ENCODE peak calls at places on chromosomes 12 and 14, in nine cellular contexts. L, H, I, V, R, Y, J, C and F are unnamed samples.

GRCh38 chr14:50036211-50036610 is 80.2 kb downstream of the VCPKMT start:
- DNase-seq in V (no peak), H (no peak), C (no peak), L (no peak), Y (no peak), R (no peak), I (no peak), J (no peak), F (no peak)

GRCh38 chr12:62604373-62604772 is 137.7 kb downstream of the MON2 start:
- DNase-seq in I (no peak), J (no peak), Y (no peak), R (peak; percentile 12), H (no peak), L (no peak), C (no peak), V (no peak), F (no peak)

GRCh38 chr12:130222519-130223255 is 60.4 kb downstream of the FZD10 start:
- DNase-seq in I (no peak), Y (no peak), R (no peak), C (peak; percentile 67), H (no peak), V (no peak), L (no peak), J (no peak), F (peak; percentile 78)

GRCh38 chr12:112992541-112993398 is 14.5 kb downstream of the OAS2 start:
- DNase-seq in J (peak; percentile 67), C (peak; percentile 84), H (no peak), R (peak; percentile 60), I (peak; percentile 26), V (peak; percentile 67), Y (peak; percentile 69), L (peak; percentile 59), F (peak; percentile 72)

GRCh38 chr14:63203618-63204406 is 431 bp upstream of the RHOJ start:
- DNase-seq in J (peak; percentile 86), Y (peak; percentile 85), L (peak; percentile 90), I (no peak), C (peak; percentile 57), V (peak; percentile 57), R (peak; percentile 99), H (peak; percentile 69), F (peak; percentile 92)

GRCh38 chr12:122355702-122356101 is 66.8 kb downstream of the CLIP1 start:
- DNase-seq in L (no peak), I (no peak), C (no peak), V (no peak), J (no peak), H (no peak), R (no peak), Y (no peak), F (no peak)

GRCh38 chr12:6961695-6962284 is 8.7 kb downstream of the PHB2 start:
- DNase-seq in I (no peak), J (peak; percentile 88), Y (peak; percentile 78), H (no peak), C (peak; percentile 91), L (peak; percentile 89), R (peak; percentile 63), V (peak; percentile 72), F (peak; percentile 97)

GRCh38 chr12:54572881-54573280 is 15.6 kb downstream of the PPP1R1A start:
- DNase-seq in R (no peak), I (no peak), V (no peak), J (no peak), C (peak; percentile 78), L (no peak), Y (no peak), H (no peak), F (peak; percentile 79)

GRCh38 chr12:53499261-53500118 is at the start of gene MAP3K12:
- DNase-seq in C (peak; percentile 86), L (peak; percentile 76), Y (peak; percentile 51), V (peak; percentile 72), H (no peak), I (no peak), J (peak; percentile 90), R (peak; percentile 77), F (peak; percentile 77)

GRCh38 chr12:57106021-57106708 is 5.0 kb downstream of the STAT6 start:
- DNase-seq in Y (no peak), J (peak; percentile 61), H (no peak), I (no peak), L (no peak), V (no peak), R (no peak), C (no peak), F (no peak)

GRCh38 chr14:67486890-67487289 is 1.6 kb downstream of the TMEM229B start:
- DNase-seq in L (no peak), J (peak; percentile 71), Y (no peak), R (no peak), H (no peak), I (no peak), C (no peak), V (no peak), F (no peak)

GRCh38 chr12:27782481-27782880 is 2.4 kb upstream of the MANSC4 start:
- DNase-seq in L (no peak), I (no peak), H (no peak), C (no peak), J (no peak), Y (no peak), V (no peak), R (no peak), F (peak; percentile 78)

GRCh38 chr12:27779837-27780611 is at the start of the genes KLHL42 and MANSC4:
- DNase-seq in I (peak; percentile 27), J (peak; percentile 91), C (peak; percentile 89), Y (peak; percentile 80), H (no peak), L (peak; percentile 85), R (peak; percentile 75), V (peak; percentile 71), F (peak; percentile 87)

GRCh38 chr12:27779416-27779815 is 617 bp upstream of the KLHL42 start:
- DNase-seq in R (peak; percentile 30), Y (no peak), V (peak; percentile 8), C (peak; percentile 41), L (peak; percentile 25), I (no peak), H (no peak), J (peak; percentile 58), F (peak; percentile 43)

GRCh38 chr12:27780612-27781408 is 774 bp upstream of the MANSC4 start:
- DNase-seq in C (peak; percentile 60), L (peak; percentile 13), R (peak; percentile 68), J (peak; percentile 57), H (no peak), Y (peak; percentile 59), V (peak; percentile 53), I (no peak), F (peak; percentile 66)

GRCh38 chr12:27781680-27782079 is 1.6 kb upstream of the MANSC4 start:
- DNase-seq in C (peak; percentile 23), R (peak; percentile 73), Y (no peak), H (no peak), L (no peak), J (no peak), V (no peak), I (no peak), F (peak; percentile 69)
- H3K4me3 ChIP-seq in C (peak overlapping the region; percentile 80), R (peak overlapping the region; percentile 82), Y (peak overlapping the region; percentile 69), H (peak overlapping the region; percentile 6), L (no peak overlapping the region), J (peak overlapping the region; percentile 50), V (no peak overlapping the region), I (no peak overlapping the region), F (no peak overlapping the region)

DNA sequence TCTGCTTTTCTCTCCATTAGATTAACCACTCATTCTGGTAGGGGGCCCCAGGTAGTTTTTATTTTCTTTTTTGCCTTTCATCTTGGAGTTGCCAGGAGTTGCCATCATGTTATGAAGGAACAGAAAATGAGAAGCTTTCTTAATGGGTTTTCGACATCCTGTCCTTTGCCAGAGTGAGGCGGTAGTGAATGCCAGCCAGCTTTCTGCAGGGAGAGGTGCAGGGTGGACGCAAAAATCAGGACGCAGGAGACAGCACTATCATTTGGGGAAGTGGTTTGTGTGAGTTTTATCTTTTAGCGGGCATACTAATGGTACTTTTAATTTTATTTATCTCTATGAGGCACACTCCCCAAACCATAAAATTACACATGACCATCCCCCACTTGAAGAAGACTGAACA is 1.7 kb downstream of the RASSF8 start:
- DNase-seq in V (peak; percentile 51), J (peak; percentile 71), I (no peak), L (peak; percentile 48), Y (peak; percentile 17), R (peak; percentile 50), C (peak; percentile 39), H (no peak), F (peak; percentile 65)
- H3K4me3 ChIP-seq in V (peak overlapping the region; percentile 52), J (peak overlapping the region; percentile 93), I (no peak overlapping the region), L (peak overlapping the region; percentile 93), Y (peak overlapping the region; percentile 50), R (peak overlapping the region; percentile 93), C (peak overlapping the region; percentile 97), H (peak overlapping the region; percentile 92), F (peak overlapping the region; percentile 82)

GRCh38 chr14:100708349-100709217 is 18.1 kb upstream of the DLK1 start:
- DNase-seq in R (peak; percentile 74), J (peak; percentile 76), I (no peak), H (no peak), C (peak; percentile 92), Y (no peak), L (peak; percentile 84), V (peak; percentile 95), F (peak; percentile 87)

GRCh38 chr14:100711117-100711462 is 15.6 kb upstream of the DLK1 start:
- DNase-seq in R (no peak), C (no peak), J (no peak), I (no peak), L (no peak), Y (no peak), H (no peak), V (peak; percentile 91), F (no peak)

GRCh38 chr14:100709252-100709955 is 17.3 kb upstream of the DLK1 start:
- DNase-seq in L (peak; percentile 73), R (peak; percentile 46), I (no peak), V (peak; percentile 73), C (peak; percentile 46), H (no peak), J (no peak), Y (peak; percentile 31), F (peak; percentile 70)

GRCh38 chr14:100710391-100711116 is 16.1 kb upstream of the DLK1 start:
- DNase-seq in R (no peak), H (no peak), L (no peak), V (peak; percentile 86), J (no peak), I (no peak), C (no peak), Y (no peak), F (no peak)

DNA sequence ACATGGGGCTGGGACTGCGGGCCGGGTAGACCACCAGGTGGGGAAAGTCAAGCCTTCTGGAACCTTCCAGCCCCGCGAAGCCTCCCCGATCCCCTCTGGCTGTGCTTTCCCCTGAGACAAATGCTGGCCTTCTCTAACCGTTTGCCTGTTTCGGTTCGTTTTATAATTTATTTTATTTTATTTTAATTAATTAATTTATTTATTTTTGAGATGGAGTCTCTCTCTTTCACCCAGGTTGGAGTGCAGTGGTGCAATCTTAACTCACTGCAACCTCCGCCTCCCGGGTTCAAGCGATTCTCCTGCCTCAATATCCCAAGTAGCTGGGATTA is 16.8 kb upstream of the DLK1 start:
- DNase-seq in L (no peak), J (no peak), V (no peak), C (no peak), I (no peak), H (no peak), Y (no peak), R (no peak), F (no peak)
- H3K4me3 ChIP-seq in L (no peak overlapping the region), J (peak overlapping the region; percentile 23), V (no peak overlapping the region), C (peak overlapping the region; percentile 48), I (no peak overlapping the region), H (peak overlapping the region; percentile 44), Y (no peak overlapping the region), R (no peak overlapping the region), F (no peak overlapping the region)

DNA sequence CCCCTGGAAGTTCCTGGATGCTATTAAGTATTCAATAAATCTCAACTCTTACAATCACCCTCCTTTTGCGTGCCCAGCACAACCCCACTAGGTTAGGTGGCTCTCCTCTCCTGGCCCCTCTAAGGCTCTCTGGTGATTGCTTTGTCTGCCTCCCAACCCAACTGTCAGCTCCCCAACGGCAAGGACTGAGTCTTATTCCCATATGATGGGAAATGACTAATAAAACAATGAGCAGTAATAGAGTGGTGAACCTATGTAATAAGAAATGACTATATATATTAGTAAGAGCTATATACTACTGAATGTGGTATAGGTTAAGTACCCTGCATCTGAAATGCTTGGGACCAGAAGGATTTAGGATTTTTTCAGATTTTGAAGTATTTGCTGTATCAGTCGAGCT is 8.1 kb downstream of the APPL2 start:
- DNase-seq in J (no peak), Y (no peak), I (no peak), C (no peak), V (no peak), H (no peak), L (no peak), R (no peak), F (no peak)
- H3K4me3 ChIP-seq in J (no peak overlapping the region), Y (no peak overlapping the region), I (no peak overlapping the region), C (no peak overlapping the region), V (no peak overlapping the region), H (no peak overlapping the region), L (no peak overlapping the region), R (no peak overlapping the region), F (no peak overlapping the region)